ENCODE peak calls at places on chromosome 3, in seven cellular contexts. O is transverse colon, R is ovary, V is Peyer's patch, Q is AG04449, C is AG04450, W is heart right ventricle. Z is an unnamed sample.

GRCh38 chr3:99883138-99883461 is 65.4 kb downstream of the CMSS1 start:
- DNase-seq in V (no peak), W (no peak), O (no peak), Q (no peak), C (no peak), R (no peak), Z (no peak)

GRCh38 chr3:50256978-50257890 is 11.7 kb upstream of the SEMA3B start:
- DNase-seq in V (peak), W (no peak), R (no peak), Q (no peak), O (peak), C (no peak), Z (peak)

GRCh38 chr3:25856902-25857518 is 67.1 kb downstream of the OXSM start:
- DNase-seq in R (no peak), O (no peak), W (no peak), Q (peak), C (peak), V (peak), Z (no peak)

GRCh38 chr3:23987376-23987775 is 42.3 kb downstream of the NR1D2 start:
- DNase-seq in C (no peak), W (no peak), V (no peak), O (no peak), R (no peak), Q (no peak), Z (no peak)

GRCh38 chr3:44865272-44866005 is 3.7 kb downstream of the TMEM42 start:
- DNase-seq in Q (no peak), O (no peak), C (no peak), W (no peak), R (no peak), V (no peak), Z (peak)

GRCh38 chr3:33439421-33440327 is 531 bp downstream of the UBP1 start:
- DNase-seq in V (peak), W (peak), Q (no peak), R (peak), O (peak), C (no peak), Z (peak)

GRCh38 chr3:120171134-120171863 is 77.1 kb upstream of the GSK3B start:
- DNase-seq in C (no peak), R (no peak), O (no peak), W (no peak), V (no peak), Q (no peak), Z (no peak)

GRCh38 chr3:98885851-98886250 is 15.6 kb downstream of the DCBLD2 start:
- DNase-seq in O (no peak), V (no peak), W (no peak), C (no peak), Q (no peak), R (no peak), Z (no peak)

GRCh38 chr3:25787689-25788088 is 2.2 kb upstream of the OXSM start:
- DNase-seq in Q (no peak), V (no peak), R (no peak), C (no peak), W (no peak), O (no peak), Z (no peak)

GRCh38 chr3:80190051-80190450 is 422.3 kb upstream of the ROBO1 start:
- DNase-seq in R (no peak), V (no peak), C (no peak), Q (peak), W (no peak), O (no peak), Z (no peak)

GRCh38 chr3:141482250-141482937 is 4.4 kb upstream of the RASA2 start:
- DNase-seq in Q (no peak), R (no peak), O (no peak), C (no peak), V (no peak), W (no peak), Z (no peak)

GRCh38 chr3:66371432-66371831 is 129.4 kb downstream of the LRIG1 start:
- DNase-seq in R (no peak), Q (no peak), V (no peak), O (no peak), C (no peak), W (no peak), Z (no peak)

GRCh38 chr3:27533718-27534578 is 49.8 kb upstream of the SLC4A7 start:
- DNase-seq in V (peak), C (peak), W (peak), R (no peak), Q (peak), O (peak), Z (peak)

GRCh38 chr3:49377483-49377882 is 19.3 kb upstream of the GPX1 start:
- DNase-seq in C (no peak), W (no peak), V (no peak), Q (no peak), O (no peak), R (no peak), Z (peak)

GRCh38 chr3:23720885-23721284 is 84.9 kb upstream of the UBE2E1 start:
- DNase-seq in Q (no peak), O (no peak), V (no peak), W (no peak), R (no peak), C (no peak), Z (no peak)

GRCh38 chr3:56919137-56919796 is 117.5 kb upstream of the ARHGEF3 start:
- DNase-seq in W (no peak), R (no peak), V (no peak), C (no peak), Q (no peak), O (no peak), Z (no peak)

GRCh38 chr3:64138046-64138445 is 87.2 kb downstream of the PRICKLE2 start:
- DNase-seq in V (no peak), Q (no peak), W (no peak), R (no peak), C (no peak), O (no peak), Z (no peak)

GRCh38 chr3:77795013-77795412 is 755.1 kb downstream of the ROBO2 start:
- DNase-seq in R (no peak), C (no peak), V (no peak), Q (no peak), O (peak), W (no peak), Z (no peak)

GRCh38 chr3:15958692-15959433 is 161.1 kb upstream of the ANKRD28 start:
- DNase-seq in V (no peak), W (no peak), R (no peak), C (no peak), Q (no peak), O (no peak), Z (no peak)

GRCh38 chr3:71062920-71063767 is 520.4 kb downstream of the FOXP1 start:
- DNase-seq in R (no peak), O (no peak), Q (no peak), C (no peak), V (no peak), W (no peak), Z (no peak)

GRCh38 chr3:90015688-90016356 is 908.4 kb downstream of the EPHA3 start:
- DNase-seq in O (no peak), R (peak), C (no peak), Q (peak), W (peak), V (no peak), Z (no peak)

GRCh38 chr3:108951802-108952474 is 1.7 kb downstream of the GUCA1C start:
- DNase-seq in Q (no peak), R (no peak), V (no peak), C (no peak), O (no peak), W (no peak), Z (no peak)
- H3K4me3 ChIP-seq in Q (no peak), R (no peak), V (no peak), C (no peak), O (no peak), W (no peak), Z (no peak)

GRCh38 chr3:5188419-5189405 is 1.2 kb downstream of the EDEM1 start:
- DNase-seq in C (no peak), Q (no peak), O (peak), V (peak), W (peak), R (no peak), Z (peak)

GRCh38 chr3:5190147-5190791 is 2.8 kb downstream of the EDEM1 start:
- DNase-seq in R (no peak), W (no peak), C (no peak), Q (no peak), O (no peak), V (no peak), Z (no peak)

GRCh38 chr3:5194341-5194740 is 6.8 kb downstream of the EDEM1 start:
- DNase-seq in W (no peak), O (no peak), R (no peak), Q (no peak), C (no peak), V (no peak), Z (no peak)

GRCh38 chr3:5192568-5193319 is 5.2 kb downstream of the EDEM1 start:
- DNase-seq in R (no peak), W (no peak), Q (no peak), O (no peak), V (no peak), C (no peak), Z (no peak)

DNA sequence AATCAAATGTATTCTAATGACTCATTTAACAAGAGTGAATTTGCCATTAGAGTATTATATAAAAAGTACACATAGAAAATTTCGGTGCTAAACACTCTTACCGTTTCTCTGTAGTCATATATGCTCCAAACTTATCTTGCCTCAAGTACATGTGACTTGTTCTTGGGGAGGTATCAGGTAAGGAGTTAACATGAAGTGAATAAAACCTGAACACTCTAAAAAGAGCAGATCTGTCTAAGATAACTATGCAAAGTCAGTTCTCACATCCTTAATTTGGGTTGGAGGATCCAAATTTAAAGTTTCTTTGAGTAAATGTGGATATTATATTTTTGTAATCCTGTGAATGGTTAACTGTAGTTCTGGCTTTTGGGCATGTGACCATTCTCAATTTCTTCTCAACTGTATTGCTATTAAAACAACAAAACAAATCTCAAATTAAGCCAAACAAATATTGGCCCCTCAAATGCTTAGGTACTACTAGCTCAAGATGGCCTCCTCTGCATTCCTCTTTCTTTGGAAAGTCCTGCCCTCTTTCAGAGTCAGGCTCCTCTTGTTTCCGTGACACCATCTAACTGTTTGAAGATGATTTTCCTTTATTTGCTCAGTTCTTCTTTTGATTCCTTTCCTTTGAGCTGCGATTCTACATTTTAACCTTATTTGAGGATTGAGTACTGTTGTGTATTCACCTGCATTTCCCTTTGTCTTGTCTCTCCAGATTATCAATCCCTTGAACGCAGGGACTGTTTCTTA is 4.2 kb downstream of the EDEM1 start:
- DNase-seq in V (no peak), O (no peak), R (no peak), Q (no peak), W (no peak), C (no peak), Z (no peak)
- H3K4me3 ChIP-seq in V (no peak), O (no peak), R (no peak), Q (no peak), W (no peak), C (no peak), Z (no peak)

DNA sequence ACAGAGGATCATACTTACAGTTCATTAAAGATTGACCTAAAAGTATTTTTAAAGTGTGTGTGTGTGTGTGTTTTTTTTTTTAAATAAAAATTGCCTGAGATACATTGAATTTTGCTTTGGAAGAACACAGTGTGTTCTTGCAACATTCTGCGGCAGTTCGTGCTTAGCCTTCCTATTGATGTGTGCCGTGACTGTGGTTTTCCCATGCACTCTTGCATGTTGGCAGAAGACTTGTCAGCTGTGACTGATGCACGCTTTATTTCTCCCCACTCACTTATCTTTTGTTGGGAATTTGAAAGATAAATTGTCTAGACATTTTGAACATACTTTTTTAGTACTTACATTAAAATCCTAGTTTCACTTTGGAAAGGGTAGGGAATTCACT is 136.3 kb upstream of the LRRFIP2 start:
- DNase-seq in C (no peak), R (no peak), V (no peak), O (no peak), Q (no peak), W (no peak), Z (no peak)
- H3K4me3 ChIP-seq in C (no peak), R (no peak), V (no peak), O (no peak), Q (no peak), W (no peak), Z (no peak)

GRCh38 chr3:52783211-52783555 is 5.8 kb downstream of the ITIH1 start:
- DNase-seq in V (peak), R (no peak), W (no peak), O (peak), C (no peak), Q (no peak), Z (no peak)

GRCh38 chr3:52782412-52783210 is 5.2 kb downstream of the ITIH1 start:
- DNase-seq in O (no peak), C (no peak), Q (no peak), R (no peak), V (peak), W (no peak), Z (no peak)

GRCh38 chr3:52781741-52782140 is 4.3 kb downstream of the ITIH1 start:
- DNase-seq in O (peak), R (no peak), V (peak), W (no peak), C (no peak), Q (no peak), Z (no peak)

GRCh38 chr3:52784931-52785590 is 7.7 kb downstream of the ITIH1 start:
- DNase-seq in R (no peak), V (no peak), O (no peak), Q (no peak), W (no peak), C (no peak), Z (no peak)

GRCh38 chr3:52784021-52784621 is 6.7 kb downstream of the ITIH1 start:
- DNase-seq in C (no peak), V (peak), Q (no peak), O (no peak), W (no peak), R (no peak), Z (no peak)
- H3K4me3 ChIP-seq in C (no peak), V (no peak), Q (no peak), O (no peak), W (no peak), R (no peak), Z (no peak)

DNA sequence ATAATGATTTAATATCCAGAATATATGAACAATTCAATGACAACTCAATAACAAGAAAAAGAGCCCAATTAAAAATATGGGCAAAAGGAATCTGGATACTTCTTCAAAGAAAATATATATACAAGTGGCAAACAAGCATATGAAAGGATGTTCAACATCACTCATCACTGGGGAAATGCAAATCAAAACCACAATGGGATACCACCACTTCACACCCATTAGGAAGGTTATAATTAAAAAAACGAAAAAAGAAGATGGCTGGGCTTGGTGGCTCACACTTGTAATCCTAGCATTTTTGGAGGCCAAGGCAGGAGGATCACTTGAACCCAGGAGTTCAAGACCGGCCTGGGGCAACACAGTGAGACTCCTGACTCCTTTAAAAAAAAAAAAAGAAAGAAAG is 4.1 kb downstream of the CCDC12 start:
- DNase-seq in W (no peak), V (no peak), C (no peak), Q (no peak), O (no peak), R (no peak), Z (no peak)
- H3K4me3 ChIP-seq in W (no peak), V (no peak), C (no peak), Q (no peak), O (no peak), R (no peak), Z (no peak)

DNA sequence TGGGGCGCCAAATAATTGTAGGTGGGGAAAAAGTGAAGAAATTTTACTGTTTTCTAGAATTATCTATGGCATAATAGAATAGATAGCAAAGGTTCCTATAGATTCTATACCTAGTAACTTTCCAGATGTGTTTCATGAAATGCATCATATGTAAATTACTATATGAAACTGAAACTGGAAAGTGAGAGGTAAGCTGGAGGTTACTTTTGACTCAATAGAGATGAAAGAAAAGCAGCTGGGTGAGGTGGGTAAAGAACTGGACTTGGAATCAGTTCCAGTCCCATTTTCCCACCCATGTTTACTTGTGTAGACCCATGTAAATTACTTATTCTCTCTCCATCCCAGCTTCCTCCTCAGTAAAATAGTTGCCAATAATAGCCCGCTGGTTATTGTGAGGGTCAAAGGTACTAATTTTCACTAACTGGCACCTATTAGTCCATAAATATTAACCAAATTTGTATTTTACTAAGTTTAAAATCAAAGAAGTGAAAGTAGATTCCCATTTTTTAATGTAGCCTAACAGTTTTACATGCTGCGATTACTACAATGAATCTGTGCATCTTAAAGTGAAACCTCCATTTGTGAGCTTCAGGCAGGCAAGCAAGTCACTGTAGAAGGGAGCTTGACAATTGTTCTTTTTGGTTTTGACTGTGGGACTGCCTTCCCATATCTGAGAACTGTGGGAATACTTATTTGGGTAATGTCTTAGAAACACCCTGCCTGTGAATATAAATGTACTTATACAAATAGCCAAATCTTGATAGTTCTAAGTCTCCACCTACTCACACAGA is 312.1 kb downstream of the SLC9A9 start:
- DNase-seq in R (no peak), Q (no peak), V (no peak), W (no peak), C (no peak), O (no peak), Z (no peak)
- H3K4me3 ChIP-seq in R (no peak), Q (no peak), V (no peak), W (no peak), C (no peak), O (no peak), Z (no peak)

GRCh38 chr3:60304103-60304502 is 947.1 kb downstream of the FHIT start:
- DNase-seq in Q (no peak), V (no peak), R (no peak), C (peak), W (no peak), O (no peak), Z (no peak)
- H3K4me3 ChIP-seq in Q (no peak), V (no peak), R (no peak), C (no peak), W (no peak), O (no peak), Z (no peak)

GRCh38 chr3:149815728-149816127 is 2.7 kb downstream of the RNF13 start:
- DNase-seq in Q (no peak), R (no peak), V (no peak), W (no peak), O (no peak), C (no peak), Z (no peak)

GRCh38 chr3:149815318-149815717 is 2.3 kb downstream of the RNF13 start:
- DNase-seq in W (no peak), O (no peak), C (no peak), R (no peak), Q (no peak), V (no peak), Z (no peak)

GRCh38 chr3:149816986-149817385 is 4.0 kb downstream of the RNF13 start:
- DNase-seq in W (no peak), V (no peak), O (no peak), C (no peak), Q (no peak), R (no peak), Z (no peak)

GRCh38 chr3:149813367-149814281 is 609 bp downstream of the RNF13 start:
- DNase-seq in C (no peak), O (peak), V (peak), Q (no peak), W (peak), R (no peak), Z (peak)

GRCh38 chr3:149816326-149816725 is 3.3 kb downstream of the RNF13 start:
- DNase-seq in O (no peak), C (no peak), V (no peak), Q (no peak), R (no peak), W (no peak), Z (no peak)
- H3K4me3 ChIP-seq in O (no peak), C (no peak), V (no peak), Q (no peak), R (no peak), W (peak), Z (no peak)

DNA sequence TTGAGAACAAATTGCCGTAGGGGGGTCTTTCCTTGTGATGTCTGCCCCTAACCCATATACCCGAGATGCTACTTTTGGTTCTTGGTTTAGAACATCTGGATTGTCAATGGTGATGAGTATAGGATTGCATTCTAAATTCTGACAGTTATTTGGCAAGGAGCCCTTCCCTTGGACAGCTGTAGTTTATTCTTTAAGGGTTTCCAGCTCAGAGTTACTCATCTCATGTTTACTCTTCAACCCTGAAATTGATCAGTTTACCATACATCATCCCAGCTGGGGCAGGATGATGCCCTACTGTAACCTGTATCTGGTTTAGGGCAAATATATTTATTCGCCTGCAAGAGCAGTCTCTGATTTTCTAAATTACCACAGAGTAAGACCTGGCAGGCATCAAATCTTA is 85.7 kb upstream of the XCR1 start:
- DNase-seq in W (no peak), R (no peak), Q (no peak), O (no peak), C (no peak), V (no peak), Z (no peak)
- H3K4me3 ChIP-seq in W (no peak), R (no peak), Q (no peak), O (no peak), C (no peak), V (no peak), Z (no peak)

Z was measured in CD8-positive, alpha-beta T cell.